ENCODE peak calls at places on chromosomes 4 and X, in eight cellular contexts. One of them, this sample, is unnamed.
A peak's percentile ranks its signal among the peaks of the same experiment; 100 is the strongest.

GRCh38 chr4:8892556-8893226 is 21.1 kb upstream of the HMX1 start:
- DNase-seq in EL: no peak
- DNase-seq in lower lobe of right lung: no peak
- DNase-seq in activated T-helper 1 cell treated with Interleukin-2 at 50 U/mL for 16 hours: no peak
- DNase-seq in transverse colon: no peak
- DNase-seq in stromal cell of bone marrow: no peak
- DNase-seq in hippocampal formation: no peak
- DNase-seq in mammary epithelial cell: no peak
- DNase-seq in this sample: no peak

GRCh38 chrX:19174401-19175025 is 52.2 kb upstream of the ADGRG2 start:
- DNase-seq in EL: peak; percentile 14
- DNase-seq in lower lobe of right lung: no peak
- DNase-seq in activated T-helper 1 cell treated with Interleukin-2 at 50 U/mL for 16 hours: no peak
- DNase-seq in transverse colon: no peak
- DNase-seq in stromal cell of bone marrow: peak; percentile 65
- DNase-seq in hippocampal formation: no peak
- DNase-seq in mammary epithelial cell: peak; percentile 71
- DNase-seq in this sample: peak; percentile 42

GRCh38 chr4:153000068-153000420 is 63.9 kb downstream of the FHDC1 start:
- DNase-seq in EL: no peak
- DNase-seq in lower lobe of right lung: no peak
- DNase-seq in activated T-helper 1 cell treated with Interleukin-2 at 50 U/mL for 16 hours: no peak
- DNase-seq in transverse colon: no peak
- DNase-seq in stromal cell of bone marrow: no peak
- DNase-seq in hippocampal formation: no peak
- DNase-seq in mammary epithelial cell: no peak
- DNase-seq in this sample: no peak

GRCh38 chr4:60847614-60848013 is 352.5 kb upstream of the ADGRL3 start:
- DNase-seq in EL: no peak
- DNase-seq in lower lobe of right lung: no peak
- DNase-seq in activated T-helper 1 cell treated with Interleukin-2 at 50 U/mL for 16 hours: no peak
- DNase-seq in transverse colon: no peak
- DNase-seq in stromal cell of bone marrow: no peak
- DNase-seq in hippocampal formation: no peak
- DNase-seq in mammary epithelial cell: no peak
- DNase-seq in this sample: no peak

GRCh38 chr4:20639346-20639745 is 60.9 kb upstream of the PACRGL start:
- DNase-seq in EL: no peak
- DNase-seq in lower lobe of right lung: no peak
- DNase-seq in activated T-helper 1 cell treated with Interleukin-2 at 50 U/mL for 16 hours: no peak
- DNase-seq in transverse colon: no peak
- DNase-seq in stromal cell of bone marrow: no peak
- DNase-seq in hippocampal formation: no peak
- DNase-seq in mammary epithelial cell: no peak
- DNase-seq in this sample: no peak

GRCh38 chr4:108544504-108544903 is 75.9 kb upstream of the RPL34 start:
- DNase-seq in EL: peak; percentile 27
- DNase-seq in lower lobe of right lung: no peak
- DNase-seq in activated T-helper 1 cell treated with Interleukin-2 at 50 U/mL for 16 hours: no peak
- DNase-seq in transverse colon: no peak
- DNase-seq in stromal cell of bone marrow: peak; percentile 65
- DNase-seq in hippocampal formation: no peak
- DNase-seq in mammary epithelial cell: peak; percentile 78
- DNase-seq in this sample: no peak

GRCh38 chr4:174926958-174927357 is 8.8 kb downstream of the ADAM29 start:
- DNase-seq in EL: no peak
- DNase-seq in lower lobe of right lung: no peak
- DNase-seq in activated T-helper 1 cell treated with Interleukin-2 at 50 U/mL for 16 hours: no peak
- DNase-seq in transverse colon: no peak
- DNase-seq in stromal cell of bone marrow: no peak
- DNase-seq in hippocampal formation: no peak
- DNase-seq in mammary epithelial cell: no peak
- DNase-seq in this sample: no peak

GRCh38 chrX:101550362-101550761 is at the start of gene ARMCX1:
- DNase-seq in EL: peak; percentile 79
- DNase-seq in lower lobe of right lung: peak; percentile 74
- DNase-seq in activated T-helper 1 cell treated with Interleukin-2 at 50 U/mL for 16 hours: no peak
- DNase-seq in transverse colon: peak; percentile 57
- DNase-seq in stromal cell of bone marrow: peak; percentile 65
- DNase-seq in hippocampal formation: peak; percentile 55
- DNase-seq in mammary epithelial cell: peak; percentile 41
- DNase-seq in this sample: peak; percentile 55

GRCh38 chrX:150410513-150410912 is 47.4 kb downstream of the MAMLD1 start:
- DNase-seq in EL: no peak
- DNase-seq in lower lobe of right lung: no peak
- DNase-seq in activated T-helper 1 cell treated with Interleukin-2 at 50 U/mL for 16 hours: no peak
- DNase-seq in transverse colon: no peak
- DNase-seq in stromal cell of bone marrow: no peak
- DNase-seq in hippocampal formation: no peak
- DNase-seq in mammary epithelial cell: no peak
- DNase-seq in this sample: no peak

GRCh38 chr4:8123389-8123788 is 35.2 kb downstream of the ABLIM2 start:
- DNase-seq in EL: peak; percentile 31
- DNase-seq in lower lobe of right lung: no peak
- DNase-seq in activated T-helper 1 cell treated with Interleukin-2 at 50 U/mL for 16 hours: no peak
- DNase-seq in transverse colon: no peak
- DNase-seq in stromal cell of bone marrow: no peak
- DNase-seq in hippocampal formation: no peak
- DNase-seq in mammary epithelial cell: no peak
- DNase-seq in this sample: no peak

GRCh38 chr4:94253036-94253435 is 45.4 kb downstream of the SMARCAD1 start:
- DNase-seq in EL: no peak
- DNase-seq in lower lobe of right lung: no peak
- DNase-seq in activated T-helper 1 cell treated with Interleukin-2 at 50 U/mL for 16 hours: no peak
- DNase-seq in transverse colon: no peak
- DNase-seq in stromal cell of bone marrow: no peak
- DNase-seq in hippocampal formation: no peak
- DNase-seq in mammary epithelial cell: no peak
- DNase-seq in this sample: no peak

GRCh38 chr4:12729384-12729783 is 754.8 kb downstream of the RAB28 start:
- DNase-seq in EL: peak; percentile 4
- DNase-seq in lower lobe of right lung: no peak
- DNase-seq in activated T-helper 1 cell treated with Interleukin-2 at 50 U/mL for 16 hours: no peak
- DNase-seq in transverse colon: no peak
- DNase-seq in stromal cell of bone marrow: peak; percentile 1
- DNase-seq in hippocampal formation: no peak
- DNase-seq in mammary epithelial cell: no peak
- DNase-seq in this sample: no peak

GRCh38 chr4:100295792-100296191 is 105.5 kb upstream of the DDIT4L start:
- DNase-seq in EL: peak; percentile 35
- DNase-seq in lower lobe of right lung: no peak
- DNase-seq in activated T-helper 1 cell treated with Interleukin-2 at 50 U/mL for 16 hours: no peak
- DNase-seq in transverse colon: no peak
- DNase-seq in stromal cell of bone marrow: peak; percentile 31
- DNase-seq in hippocampal formation: no peak
- DNase-seq in mammary epithelial cell: peak; percentile 43
- DNase-seq in this sample: no peak

GRCh38 chrX:102155806-102156179 is at the start of gene BEX5:
- DNase-seq in EL: peak; percentile 1
- DNase-seq in lower lobe of right lung: peak; percentile 63
- DNase-seq in activated T-helper 1 cell treated with Interleukin-2 at 50 U/mL for 16 hours: peak; percentile 22
- DNase-seq in transverse colon: peak; percentile 68
- DNase-seq in stromal cell of bone marrow: peak; percentile 0
- DNase-seq in hippocampal formation: peak; percentile 54
- DNase-seq in mammary epithelial cell: no peak
- DNase-seq in this sample: peak; percentile 74

GRCh38 chrX:65745992-65746391 is 78.5 kb downstream of the MSN start:
- DNase-seq in EL: no peak
- DNase-seq in lower lobe of right lung: no peak
- DNase-seq in activated T-helper 1 cell treated with Interleukin-2 at 50 U/mL for 16 hours: no peak
- DNase-seq in transverse colon: peak; percentile 34
- DNase-seq in stromal cell of bone marrow: no peak
- DNase-seq in hippocampal formation: no peak
- DNase-seq in mammary epithelial cell: no peak
- DNase-seq in this sample: no peak

GRCh38 chr4:2339458-2340271 is 77.8 kb upstream of the MXD4 start:
- DNase-seq in EL: no peak
- DNase-seq in lower lobe of right lung: no peak
- DNase-seq in activated T-helper 1 cell treated with Interleukin-2 at 50 U/mL for 16 hours: no peak
- DNase-seq in transverse colon: no peak
- DNase-seq in stromal cell of bone marrow: no peak
- DNase-seq in hippocampal formation: no peak
- DNase-seq in mammary epithelial cell: no peak
- DNase-seq in this sample: no peak

GRCh38 chr4:150010525-150011126 is 67.6 kb upstream of the DCLK2 start:
- DNase-seq in EL: peak; percentile 71
- DNase-seq in lower lobe of right lung: no peak
- DNase-seq in activated T-helper 1 cell treated with Interleukin-2 at 50 U/mL for 16 hours: no peak
- DNase-seq in transverse colon: peak; percentile 27
- DNase-seq in stromal cell of bone marrow: no peak
- DNase-seq in hippocampal formation: peak; percentile 15
- DNase-seq in mammary epithelial cell: peak; percentile 52
- DNase-seq in this sample: peak; percentile 59

GRCh38 chrX:54423161-54423888 is 16.9 kb upstream of the TSR2 start:
- DNase-seq in EL: no peak
- DNase-seq in lower lobe of right lung: no peak
- DNase-seq in activated T-helper 1 cell treated with Interleukin-2 at 50 U/mL for 16 hours: no peak
- DNase-seq in transverse colon: no peak
- DNase-seq in stromal cell of bone marrow: no peak
- DNase-seq in hippocampal formation: no peak
- DNase-seq in mammary epithelial cell: no peak
- DNase-seq in this sample: no peak

GRCh38 chr4:55458164-55458563 is 62.4 kb downstream of the TMEM165 start:
- DNase-seq in EL: peak; percentile 75
- DNase-seq in lower lobe of right lung: no peak
- DNase-seq in activated T-helper 1 cell treated with Interleukin-2 at 50 U/mL for 16 hours: no peak
- DNase-seq in transverse colon: no peak
- DNase-seq in stromal cell of bone marrow: peak; percentile 38
- DNase-seq in hippocampal formation: no peak
- DNase-seq in mammary epithelial cell: no peak
- DNase-seq in this sample: no peak

GRCh38 chr4:38266616-38267015 is 306.4 kb downstream of the PTTG2 start:
- DNase-seq in EL: peak; percentile 45
- DNase-seq in lower lobe of right lung: no peak
- DNase-seq in activated T-helper 1 cell treated with Interleukin-2 at 50 U/mL for 16 hours: no peak
- DNase-seq in transverse colon: peak; percentile 39
- DNase-seq in stromal cell of bone marrow: peak; percentile 49
- DNase-seq in hippocampal formation: peak; percentile 50
- DNase-seq in mammary epithelial cell: peak; percentile 37
- DNase-seq in this sample: no peak

GRCh38 chr4:26050671-26051070 is 136.7 kb downstream of the SMIM20 start:
- DNase-seq in EL: no peak
- DNase-seq in lower lobe of right lung: no peak
- DNase-seq in activated T-helper 1 cell treated with Interleukin-2 at 50 U/mL for 16 hours: no peak
- DNase-seq in transverse colon: no peak
- DNase-seq in stromal cell of bone marrow: no peak
- DNase-seq in hippocampal formation: no peak
- DNase-seq in mammary epithelial cell: no peak
- DNase-seq in this sample: no peak

GRCh38 chr4:12852338-12853307 is 631.5 kb downstream of the RAB28 start:
- DNase-seq in EL: peak; percentile 38
- DNase-seq in lower lobe of right lung: no peak
- DNase-seq in activated T-helper 1 cell treated with Interleukin-2 at 50 U/mL for 16 hours: no peak
- DNase-seq in transverse colon: no peak
- DNase-seq in stromal cell of bone marrow: peak; percentile 57
- DNase-seq in hippocampal formation: peak; percentile 5
- DNase-seq in mammary epithelial cell: peak; percentile 59
- DNase-seq in this sample: peak; percentile 1

GRCh38 chrX:74293343-74293946 is 10.5 kb upstream of the ZCCHC13 start:
- DNase-seq in EL: peak; percentile 76
- DNase-seq in lower lobe of right lung: peak; percentile 77
- DNase-seq in activated T-helper 1 cell treated with Interleukin-2 at 50 U/mL for 16 hours: peak; percentile 41
- DNase-seq in transverse colon: peak; percentile 79
- DNase-seq in stromal cell of bone marrow: peak; percentile 61
- DNase-seq in hippocampal formation: peak; percentile 76
- DNase-seq in mammary epithelial cell: peak; percentile 49
- DNase-seq in this sample: peak; percentile 80

GRCh38 chr4:106914223-106914622 is 121.9 kb downstream of the DKK2 start:
- DNase-seq in EL: no peak
- DNase-seq in lower lobe of right lung: no peak
- DNase-seq in activated T-helper 1 cell treated with Interleukin-2 at 50 U/mL for 16 hours: no peak
- DNase-seq in transverse colon: no peak
- DNase-seq in stromal cell of bone marrow: no peak
- DNase-seq in hippocampal formation: no peak
- DNase-seq in mammary epithelial cell: no peak
- DNase-seq in this sample: no peak

GRCh38 chr4:155299103-155299502 is 77.7 kb downstream of the MAP9 start:
- DNase-seq in EL: no peak
- DNase-seq in lower lobe of right lung: no peak
- DNase-seq in activated T-helper 1 cell treated with Interleukin-2 at 50 U/mL for 16 hours: no peak
- DNase-seq in transverse colon: no peak
- DNase-seq in stromal cell of bone marrow: no peak
- DNase-seq in hippocampal formation: no peak
- DNase-seq in mammary epithelial cell: no peak
- DNase-seq in this sample: no peak

GRCh38 chr4:141912831-141913230 is 276.4 kb downstream of the IL15 start:
- DNase-seq in EL: no peak
- DNase-seq in lower lobe of right lung: no peak
- DNase-seq in activated T-helper 1 cell treated with Interleukin-2 at 50 U/mL for 16 hours: no peak
- DNase-seq in transverse colon: peak; percentile 8
- DNase-seq in stromal cell of bone marrow: no peak
- DNase-seq in hippocampal formation: no peak
- DNase-seq in mammary epithelial cell: no peak
- DNase-seq in this sample: no peak

GRCh38 chr4:119300072-119300387 is 21.9 kb downstream of the FABP2 start:
- DNase-seq in EL: peak; percentile 46
- DNase-seq in lower lobe of right lung: peak; percentile 54
- DNase-seq in activated T-helper 1 cell treated with Interleukin-2 at 50 U/mL for 16 hours: no peak
- DNase-seq in transverse colon: peak; percentile 50
- DNase-seq in stromal cell of bone marrow: peak; percentile 33
- DNase-seq in hippocampal formation: no peak
- DNase-seq in mammary epithelial cell: no peak
- DNase-seq in this sample: peak; percentile 50

GRCh38 chrX:76220856-76221255 is 48.0 kb downstream of the PBDC1 start:
- DNase-seq in EL: no peak
- DNase-seq in lower lobe of right lung: no peak
- DNase-seq in activated T-helper 1 cell treated with Interleukin-2 at 50 U/mL for 16 hours: no peak
- DNase-seq in transverse colon: no peak
- DNase-seq in stromal cell of bone marrow: no peak
- DNase-seq in hippocampal formation: no peak
- DNase-seq in mammary epithelial cell: no peak
- DNase-seq in this sample: no peak

GRCh38 chrX:155179343-155179997 is 36.8 kb upstream of the VBP1 start:
- DNase-seq in EL: no peak
- DNase-seq in lower lobe of right lung: no peak
- DNase-seq in activated T-helper 1 cell treated with Interleukin-2 at 50 U/mL for 16 hours: no peak
- DNase-seq in transverse colon: no peak
- DNase-seq in stromal cell of bone marrow: no peak
- DNase-seq in hippocampal formation: no peak
- DNase-seq in mammary epithelial cell: peak; percentile 4
- DNase-seq in this sample: no peak

GRCh38 chrX:118536687-118537461 is 41.3 kb downstream of the DOCK11 start:
- DNase-seq in EL: peak; percentile 33
- DNase-seq in lower lobe of right lung: no peak
- DNase-seq in activated T-helper 1 cell treated with Interleukin-2 at 50 U/mL for 16 hours: peak; percentile 23
- DNase-seq in transverse colon: no peak
- DNase-seq in stromal cell of bone marrow: no peak
- DNase-seq in hippocampal formation: no peak
- DNase-seq in mammary epithelial cell: no peak
- DNase-seq in this sample: peak; percentile 51

GRCh38 chr4:122827899-122828601 is 1.4 kb downstream of the FGF2 start:
- DNase-seq in EL: peak; percentile 48
- DNase-seq in lower lobe of right lung: no peak
- DNase-seq in activated T-helper 1 cell treated with Interleukin-2 at 50 U/mL for 16 hours: no peak
- DNase-seq in transverse colon: peak; percentile 37
- DNase-seq in stromal cell of bone marrow: peak; percentile 48
- DNase-seq in hippocampal formation: no peak
- DNase-seq in mammary epithelial cell: peak; percentile 68
- DNase-seq in this sample: peak; percentile 5

GRCh38 chr4:89026542-89026941 is 30.4 kb downstream of the FAM13A start:
- DNase-seq in EL: no peak
- DNase-seq in lower lobe of right lung: no peak
- DNase-seq in activated T-helper 1 cell treated with Interleukin-2 at 50 U/mL for 16 hours: no peak
- DNase-seq in transverse colon: no peak
- DNase-seq in stromal cell of bone marrow: no peak
- DNase-seq in hippocampal formation: no peak
- DNase-seq in mammary epithelial cell: no peak
- DNase-seq in this sample: no peak

GRCh38 chr4:79682161-79682560 is 274.1 kb upstream of the GK2 start:
- DNase-seq in EL: peak; percentile 8
- DNase-seq in lower lobe of right lung: no peak
- DNase-seq in activated T-helper 1 cell treated with Interleukin-2 at 50 U/mL for 16 hours: no peak
- DNase-seq in transverse colon: no peak
- DNase-seq in stromal cell of bone marrow: no peak
- DNase-seq in hippocampal formation: no peak
- DNase-seq in mammary epithelial cell: no peak
- DNase-seq in this sample: no peak

GRCh38 chr4:140105436-140105835 is 48.5 kb downstream of the MAML3 start:
- DNase-seq in EL: no peak
- DNase-seq in lower lobe of right lung: no peak
- DNase-seq in activated T-helper 1 cell treated with Interleukin-2 at 50 U/mL for 16 hours: no peak
- DNase-seq in transverse colon: no peak
- DNase-seq in stromal cell of bone marrow: no peak
- DNase-seq in hippocampal formation: no peak
- DNase-seq in mammary epithelial cell: no peak
- DNase-seq in this sample: no peak